ENCODE peak calls at places on chromosomes 13 and 19, in four cellular contexts. I is OCI-LY7, W is BJ, K is body of pancreas. U is an unnamed sample.

GRCh38 chr19:35529241-35530218 is 1.4 kb upstream of the SBSN start:
- DNase-seq in W (no peak), I (no peak), K (no peak), U (no peak)

GRCh38 chr19:45376045-45376724 is 5.8 kb upstream of the ERCC2 start:
- DNase-seq in W (peak), I (no peak), K (peak), U (peak)

GRCh38 chr19:38079926-38080380 is 144.1 kb downstream of the DPF1 start:
- DNase-seq in K (no peak), W (peak), I (peak), U (peak)

GRCh38 chr19:531753-532571 is at the start of gene CDC34:
- DNase-seq in K (no peak), I (peak), W (no peak), U (no peak)

GRCh38 chr19:42089191-42089750 is 13.3 kb downstream of the ZNF574 start:
- DNase-seq in I (no peak), K (no peak), W (no peak), U (no peak)

GRCh38 chr13:71866173-71867091 is 572 bp downstream of the DACH1 start:
- DNase-seq in K (peak), I (no peak), W (no peak), U (no peak)

GRCh38 chr19:19239675-19240074 is 27.9 kb downstream of the NCAN start:
- DNase-seq in I (no peak), W (no peak), K (no peak), U (no peak)

GRCh38 chr19:40416918-40417713 is 3.9 kb upstream of the PRX start:
- DNase-seq in I (peak), K (no peak), W (no peak), U (no peak)

GRCh38 chr19:34135401-34135800 is 36.9 kb upstream of the LSM14A start:
- DNase-seq in K (peak), W (no peak), I (no peak), U (no peak)

GRCh38 chr19:1558552-1558951 is 9.6 kb downstream of the MEX3D start:
- DNase-seq in W (no peak), I (no peak), K (no peak), U (no peak)

GRCh38 chr19:41916033-41916424 is 12.2 kb downstream of the ERFL start:
- DNase-seq in W (no peak), K (no peak), I (no peak), U (no peak)

GRCh38 chr13:49225358-49226042 is 5.4 kb downstream of the MLNR start:
- DNase-seq in K (peak), W (no peak), I (no peak), U (no peak)

GRCh38 chr19:33374406-33374703 is 846 bp downstream of the CEBPG start:
- DNase-seq in I (peak), K (peak), W (no peak), U (no peak)

GRCh38 chr19:34990578-34991192 is 9.4 kb upstream of the GRAMD1A start:
- DNase-seq in I (no peak), W (no peak), K (no peak), U (no peak)

GRCh38 chr19:49362048-49362925 is at the start of gene TEAD2:
- DNase-seq in W (no peak), I (no peak), K (peak), U (no peak)

GRCh38 chr19:42442833-42443232 is at the start of gene CXCL17:
- DNase-seq in I (no peak), W (no peak), K (peak), U (no peak)

GRCh38 chr13:44048326-44048725 is 168.6 kb downstream of the LACC1 start:
- DNase-seq in I (no peak), K (no peak), W (no peak), U (no peak)

GRCh38 chr13:44622259-44622658 is 46.1 kb upstream of the TSC22D1 start:
- DNase-seq in W (no peak), I (no peak), K (no peak), U (no peak)

GRCh38 chr19:16070366-16070990 is 5.8 kb upstream of the TPM4 start:
- DNase-seq in W (no peak), K (peak), I (peak), U (no peak)

GRCh38 chr19:16067205-16067938 is 8.9 kb upstream of the TPM4 start:
- DNase-seq in W (no peak), K (no peak), I (no peak), U (no peak)

GRCh38 chr19:16071072-16071691 is 5.1 kb upstream of the TPM4 start:
- DNase-seq in I (no peak), W (no peak), K (no peak), U (no peak)

GRCh38 chr19:16068696-16069259 is 7.5 kb upstream of the TPM4 start:
- DNase-seq in W (no peak), K (no peak), I (no peak), U (no peak)

DNA sequence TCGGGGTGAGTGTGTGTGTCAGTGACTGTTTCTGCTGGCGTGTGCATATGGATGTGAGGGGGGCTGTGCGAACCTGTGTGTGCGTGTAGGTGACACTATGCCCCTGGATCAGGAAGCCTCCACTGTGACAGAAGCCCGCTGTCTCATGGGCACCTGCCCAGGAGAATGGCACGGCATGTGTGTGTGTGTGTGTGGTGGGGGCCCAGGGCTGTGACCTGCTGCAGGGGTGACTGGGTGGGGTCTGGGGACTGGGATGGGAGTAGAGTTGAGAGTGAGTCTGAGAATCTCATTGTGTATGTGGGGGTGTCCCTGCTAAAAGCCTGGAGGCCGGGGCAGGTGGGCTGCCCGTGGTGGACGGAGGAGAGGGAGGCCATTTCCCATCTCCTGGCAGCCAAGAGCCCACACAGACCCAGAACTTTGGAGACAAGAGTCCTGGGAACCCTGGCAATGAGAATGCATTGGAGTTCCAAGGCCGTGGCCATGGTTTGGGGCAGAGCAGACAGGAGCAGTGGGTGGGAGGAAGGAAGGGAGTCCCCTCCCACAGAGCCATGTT is 6.4 kb upstream of the TPM4 start:
- DNase-seq in K (no peak), W (no peak), I (no peak), U (no peak)
- H3K4me3 ChIP-seq in K (no peak), W (no peak), I (peak), U (no peak)

DNA sequence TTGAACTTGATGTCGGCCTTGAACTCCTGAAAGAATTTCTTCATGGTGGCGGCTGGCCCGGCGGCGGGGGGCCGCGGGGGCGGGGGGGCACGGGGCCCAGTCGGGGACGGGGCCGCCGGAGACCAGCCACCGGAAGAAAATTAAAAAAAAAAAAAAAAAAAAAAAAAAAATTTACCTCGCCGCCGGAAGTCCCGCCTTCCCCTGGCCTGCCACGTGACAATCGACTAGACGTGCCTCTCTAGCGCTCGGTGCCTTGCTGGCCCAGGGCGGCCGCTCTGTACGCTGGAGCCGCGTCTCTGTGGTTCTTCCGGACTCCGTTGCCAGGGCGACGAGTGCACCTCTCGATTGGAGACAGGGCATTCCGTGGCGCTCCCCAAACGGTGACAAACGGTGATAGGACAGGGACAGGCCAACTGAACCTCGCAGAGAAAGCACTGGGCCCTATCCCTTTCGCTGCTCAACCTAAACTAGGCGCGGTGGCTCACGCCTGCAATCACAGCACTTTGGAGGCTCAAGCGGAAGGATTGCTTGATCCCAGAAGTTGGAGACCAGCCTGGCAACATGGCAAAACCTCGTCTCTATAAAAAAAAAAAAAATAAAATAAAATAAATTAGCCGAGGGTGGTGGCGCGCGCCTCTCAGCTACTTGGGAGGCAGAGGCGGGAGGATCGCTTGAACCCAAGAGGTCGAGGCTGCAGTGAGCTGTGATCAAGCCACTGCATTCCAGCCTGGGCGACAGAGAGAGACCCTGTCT is at the start of gene UBXN6:
- DNase-seq in W (peak), K (peak), I (peak), U (peak)
- TF ChIP-seq CTCF in W (no peak), K (no peak), I (no peak), U (no peak)

DNA sequence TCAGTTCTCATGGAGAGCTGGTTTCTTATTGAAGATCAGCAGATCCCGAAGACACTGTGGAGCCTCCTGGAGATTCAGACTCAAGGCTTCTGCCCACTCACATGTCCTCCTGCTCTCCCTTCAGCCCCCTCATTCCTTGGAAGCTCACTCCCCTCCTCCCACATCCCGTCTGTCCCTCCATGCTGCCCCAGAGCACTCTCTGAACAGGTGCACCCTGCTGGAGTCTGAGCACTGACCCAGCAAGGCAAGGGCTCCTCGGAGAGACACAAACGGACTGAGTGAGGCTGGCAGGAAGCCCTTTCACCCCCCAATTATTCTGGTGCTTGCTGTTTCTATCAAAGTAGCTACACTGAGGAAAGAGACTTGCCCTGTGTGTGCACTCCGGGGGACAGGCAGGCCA is 374.0 kb downstream of the UQCRFS1 start:
- DNase-seq in I (no peak), K (no peak), W (no peak), U (no peak)
- H3K4me3 ChIP-seq in I (no peak), K (no peak), W (no peak), U (no peak)

GRCh38 chr19:50489461-50490011 is 12.9 kb upstream of the GARIN5A start:
- DNase-seq in K (no peak), W (no peak), I (no peak), U (no peak)

GRCh38 chr19:50485284-50485955 is 8.8 kb upstream of the GARIN5A start:
- DNase-seq in W (no peak), I (no peak), K (no peak), U (no peak)

GRCh38 chr19:50490411-50490811 is 13.8 kb upstream of the GARIN5A start:
- DNase-seq in K (no peak), W (no peak), I (no peak), U (no peak)

GRCh38 chr19:50488795-50489194 is 12.1 kb upstream of the GARIN5A start:
- DNase-seq in K (no peak), I (no peak), W (no peak), U (no peak)

DNA sequence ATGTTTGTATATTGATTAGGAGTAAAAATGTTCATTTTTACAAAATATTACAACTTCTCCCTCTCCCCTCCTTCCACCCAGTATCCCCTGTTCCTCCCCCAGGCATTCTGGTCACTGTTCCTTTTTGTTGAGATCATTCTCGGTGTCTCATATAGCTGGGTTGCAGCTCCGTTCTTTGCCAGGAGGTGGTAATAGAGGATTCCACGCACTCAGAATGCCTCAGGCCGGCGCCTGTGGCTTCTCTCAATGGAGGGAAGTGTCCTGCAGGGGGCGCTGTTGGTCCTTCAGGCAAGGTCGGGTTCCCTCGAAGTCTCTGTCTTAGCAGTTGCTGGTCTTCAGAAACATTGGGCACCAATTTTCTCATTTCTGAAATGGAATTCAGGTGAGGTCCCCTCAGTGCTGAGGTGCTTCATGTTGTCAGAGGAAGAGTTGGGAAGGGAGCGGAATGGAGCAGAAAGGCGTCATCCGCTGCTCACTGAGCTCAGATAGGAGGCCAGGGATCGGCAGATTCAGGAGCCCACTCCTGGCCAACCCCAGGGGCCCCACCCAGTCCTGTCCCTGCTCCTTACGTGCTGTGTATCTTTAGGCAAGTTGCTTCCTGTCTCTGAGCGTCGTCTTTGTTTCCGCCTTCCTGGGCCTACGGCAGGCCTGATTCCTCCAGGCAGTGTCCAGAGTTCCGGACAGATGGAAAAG is 10.3 kb upstream of the GARIN5A start:
- DNase-seq in K (peak), W (no peak), I (peak), U (peak)
- TF ChIP-seq CTCF in K (no peak), W (peak), I (peak), U (peak)

GRCh38 chr13:29427937-29428309 is 167.6 kb downstream of the SLC7A1 start:
- DNase-seq in K (no peak), W (no peak), I (no peak), U (no peak)
- H3K4me3 ChIP-seq in K (no peak), W (peak), I (peak), U (peak)

DNA sequence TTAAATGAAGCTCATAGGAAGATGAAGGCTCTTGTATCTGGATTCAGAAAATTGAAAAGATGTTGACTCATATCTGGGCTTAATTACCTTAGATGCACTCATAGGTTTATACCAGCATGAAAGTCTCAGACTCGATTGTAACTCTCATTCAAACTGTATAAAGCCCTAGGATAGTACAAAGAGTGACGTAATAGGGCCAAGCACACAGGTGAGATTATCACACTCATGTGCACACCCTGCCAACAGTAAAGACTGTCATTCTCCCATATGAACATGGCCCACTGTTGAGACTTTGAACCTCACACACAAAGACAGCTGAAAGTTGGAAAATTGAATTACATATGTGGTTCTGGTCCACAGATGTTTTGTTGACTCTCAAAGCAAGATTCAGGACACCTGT is 18.0 kb upstream of the ZNF723 start:
- DNase-seq in W (no peak), I (no peak), K (no peak), U (no peak)
- TF ChIP-seq CTCF in W (no peak), I (no peak), K (no peak), U (no peak)